ENCODE peak calls at places on chromosomes 13 and 19, in nine cellular contexts. One of them, this sample, is unnamed.

GRCh38 chr13:48222358-48223015 is 10.5 kb upstream of the ITM2B start:
- DNase-seq in aorta: peak; percentile 71
- DNase-seq in T follicular helper cell: no peak
- DNase-seq in stimulated activated CD4-positive, alpha-beta T cell treated with anti-CD3 and anti-CD28 coated beads, Interleukin-1b, Interleukin-23, amount 100 ng/mL, for 24 hours: no peak
- DNase-seq in BJ: no peak
- DNase-seq in fibroblast of mammary gland: peak; percentile 76
- DNase-seq in OCI-LY7: no peak
- DNase-seq in retinal pigment epithelial cell: no peak
- DNase-seq in GOT3: no peak
- DNase-seq in this sample: no peak

GRCh38 chr19:17829855-17830566 is 8.7 kb upstream of the INSL3 start:
- DNase-seq in aorta: no peak
- DNase-seq in T follicular helper cell: no peak
- DNase-seq in stimulated activated CD4-positive, alpha-beta T cell treated with anti-CD3 and anti-CD28 coated beads, Interleukin-1b, Interleukin-23, amount 100 ng/mL, for 24 hours: no peak
- DNase-seq in BJ: no peak
- DNase-seq in fibroblast of mammary gland: peak; percentile 44
- DNase-seq in OCI-LY7: no peak
- DNase-seq in retinal pigment epithelial cell: no peak
- DNase-seq in GOT3: no peak
- DNase-seq in this sample: peak; percentile 40

GRCh38 chr19:45558399-45558878 is 26.2 kb downstream of the OPA3 start:
- DNase-seq in aorta: peak; percentile 58
- DNase-seq in T follicular helper cell: peak; percentile 59
- DNase-seq in stimulated activated CD4-positive, alpha-beta T cell treated with anti-CD3 and anti-CD28 coated beads, Interleukin-1b, Interleukin-23, amount 100 ng/mL, for 24 hours: peak; percentile 38
- DNase-seq in BJ: no peak
- DNase-seq in fibroblast of mammary gland: peak; percentile 36
- DNase-seq in OCI-LY7: peak; percentile 92
- DNase-seq in retinal pigment epithelial cell: no peak
- DNase-seq in GOT3: no peak
- DNase-seq in this sample: no peak

GRCh38 chr13:32284927-32285632 is 30.1 kb downstream of the ZAR1L start:
- DNase-seq in aorta: no peak
- DNase-seq in T follicular helper cell: no peak
- DNase-seq in stimulated activated CD4-positive, alpha-beta T cell treated with anti-CD3 and anti-CD28 coated beads, Interleukin-1b, Interleukin-23, amount 100 ng/mL, for 24 hours: no peak
- DNase-seq in BJ: peak; percentile 39
- DNase-seq in fibroblast of mammary gland: peak; percentile 84
- DNase-seq in OCI-LY7: no peak
- DNase-seq in retinal pigment epithelial cell: peak; percentile 71
- DNase-seq in GOT3: no peak
- DNase-seq in this sample: no peak

GRCh38 chr19:2488942-2489731 is 13.2 kb downstream of the GADD45B start:
- DNase-seq in aorta: peak; percentile 86
- DNase-seq in T follicular helper cell: no peak
- DNase-seq in stimulated activated CD4-positive, alpha-beta T cell treated with anti-CD3 and anti-CD28 coated beads, Interleukin-1b, Interleukin-23, amount 100 ng/mL, for 24 hours: no peak
- DNase-seq in BJ: no peak
- DNase-seq in fibroblast of mammary gland: no peak
- DNase-seq in OCI-LY7: peak; percentile 68
- DNase-seq in retinal pigment epithelial cell: no peak
- DNase-seq in GOT3: no peak
- DNase-seq in this sample: no peak

GRCh38 chr13:75399168-75399878 is 82.6 kb downstream of the TBC1D4 start:
- DNase-seq in aorta: no peak
- DNase-seq in T follicular helper cell: no peak
- DNase-seq in stimulated activated CD4-positive, alpha-beta T cell treated with anti-CD3 and anti-CD28 coated beads, Interleukin-1b, Interleukin-23, amount 100 ng/mL, for 24 hours: no peak
- DNase-seq in BJ: no peak
- DNase-seq in fibroblast of mammary gland: no peak
- DNase-seq in OCI-LY7: no peak
- DNase-seq in retinal pigment epithelial cell: no peak
- DNase-seq in GOT3: no peak
- DNase-seq in this sample: no peak

GRCh38 chr19:33350538-33351309 is 22.8 kb upstream of the CEBPG start:
- DNase-seq in aorta: no peak
- DNase-seq in T follicular helper cell: no peak
- DNase-seq in stimulated activated CD4-positive, alpha-beta T cell treated with anti-CD3 and anti-CD28 coated beads, Interleukin-1b, Interleukin-23, amount 100 ng/mL, for 24 hours: no peak
- DNase-seq in BJ: no peak
- DNase-seq in fibroblast of mammary gland: peak; percentile 98
- DNase-seq in OCI-LY7: no peak
- DNase-seq in retinal pigment epithelial cell: no peak
- DNase-seq in GOT3: peak; percentile 30
- DNase-seq in this sample: no peak

GRCh38 chr19:41711376-41712261 is 3.2 kb downstream of the CEACAM5 start:
- DNase-seq in aorta: no peak
- DNase-seq in T follicular helper cell: no peak
- DNase-seq in stimulated activated CD4-positive, alpha-beta T cell treated with anti-CD3 and anti-CD28 coated beads, Interleukin-1b, Interleukin-23, amount 100 ng/mL, for 24 hours: no peak
- DNase-seq in BJ: no peak
- DNase-seq in fibroblast of mammary gland: no peak
- DNase-seq in OCI-LY7: no peak
- DNase-seq in retinal pigment epithelial cell: no peak
- DNase-seq in GOT3: no peak
- DNase-seq in this sample: no peak

GRCh38 chr19:50214699-50215543 is 11.5 kb downstream of the MYH14 start:
- DNase-seq in aorta: peak; percentile 24
- DNase-seq in T follicular helper cell: no peak
- DNase-seq in stimulated activated CD4-positive, alpha-beta T cell treated with anti-CD3 and anti-CD28 coated beads, Interleukin-1b, Interleukin-23, amount 100 ng/mL, for 24 hours: no peak
- DNase-seq in BJ: no peak
- DNase-seq in fibroblast of mammary gland: no peak
- DNase-seq in OCI-LY7: no peak
- DNase-seq in retinal pigment epithelial cell: no peak
- DNase-seq in GOT3: no peak
- DNase-seq in this sample: no peak

GRCh38 chr13:25180795-25181537 is 8.9 kb upstream of the AMER2 start:
- DNase-seq in aorta: no peak
- DNase-seq in T follicular helper cell: no peak
- DNase-seq in stimulated activated CD4-positive, alpha-beta T cell treated with anti-CD3 and anti-CD28 coated beads, Interleukin-1b, Interleukin-23, amount 100 ng/mL, for 24 hours: no peak
- DNase-seq in BJ: no peak
- DNase-seq in fibroblast of mammary gland: no peak
- DNase-seq in OCI-LY7: peak; percentile 61
- DNase-seq in retinal pigment epithelial cell: no peak
- DNase-seq in GOT3: no peak
- DNase-seq in this sample: peak; percentile 59

GRCh38 chr13:35501721-35502235 is 25.3 kb upstream of the MAB21L1 start:
- DNase-seq in aorta: no peak
- DNase-seq in T follicular helper cell: no peak
- DNase-seq in stimulated activated CD4-positive, alpha-beta T cell treated with anti-CD3 and anti-CD28 coated beads, Interleukin-1b, Interleukin-23, amount 100 ng/mL, for 24 hours: no peak
- DNase-seq in BJ: no peak
- DNase-seq in fibroblast of mammary gland: no peak
- DNase-seq in OCI-LY7: no peak
- DNase-seq in retinal pigment epithelial cell: no peak
- DNase-seq in GOT3: no peak
- DNase-seq in this sample: no peak

GRCh38 chr13:48946163-48946562 is 29.5 kb upstream of the FNDC3A start:
- DNase-seq in aorta: no peak
- DNase-seq in T follicular helper cell: no peak
- DNase-seq in stimulated activated CD4-positive, alpha-beta T cell treated with anti-CD3 and anti-CD28 coated beads, Interleukin-1b, Interleukin-23, amount 100 ng/mL, for 24 hours: no peak
- DNase-seq in BJ: no peak
- DNase-seq in fibroblast of mammary gland: no peak
- DNase-seq in OCI-LY7: no peak
- DNase-seq in retinal pigment epithelial cell: no peak
- DNase-seq in GOT3: no peak
- DNase-seq in this sample: no peak

This sample was measured in cerebellar nuclear complex.